ENCODE peak calls at places on chromosomes 5 and 9, in five cellular contexts. One of them, this sample, is unnamed.

GRCh38 chr9:36603006-36603405 is 30.3 kb downstream of the MELK start:
- DNase-seq in lung microvascular endothelial cell: no peak
- DNase-seq in HTR-8/SVneo: no peak
- DNase-seq in AG08395: peak
- DNase-seq in A549: no peak
- DNase-seq in this sample: no peak

GRCh38 chr9:75148551-75148950 is 60.2 kb downstream of the OSTF1 start:
- DNase-seq in lung microvascular endothelial cell: no peak
- DNase-seq in HTR-8/SVneo: peak
- DNase-seq in AG08395: peak
- DNase-seq in A549: no peak
- DNase-seq in this sample: no peak

GRCh38 chr9:85228111-85228855 is 513.5 kb downstream of the AGTPBP1 start:
- DNase-seq in lung microvascular endothelial cell: no peak
- DNase-seq in HTR-8/SVneo: no peak
- DNase-seq in AG08395: no peak
- DNase-seq in A549: no peak
- DNase-seq in this sample: no peak

GRCh38 chr9:88006511-88007290 is 32.4 kb upstream of the CDK20 start:
- DNase-seq in lung microvascular endothelial cell: no peak
- DNase-seq in HTR-8/SVneo: no peak
- DNase-seq in AG08395: no peak
- DNase-seq in A549: no peak
- DNase-seq in this sample: no peak

GRCh38 chr9:15136646-15137045 is 170.4 kb downstream of the TTC39B start:
- DNase-seq in lung microvascular endothelial cell: no peak
- DNase-seq in HTR-8/SVneo: no peak
- DNase-seq in AG08395: no peak
- DNase-seq in A549: peak
- DNase-seq in this sample: peak

GRCh38 chr9:124139001-124139400 is 118.7 kb upstream of the NEK6 start:
- DNase-seq in lung microvascular endothelial cell: no peak
- DNase-seq in HTR-8/SVneo: no peak
- DNase-seq in AG08395: peak
- DNase-seq in A549: no peak
- DNase-seq in this sample: no peak

GRCh38 chr5:157442989-157443619 is 16.9 kb upstream of the NIPAL4 start:
- DNase-seq in lung microvascular endothelial cell: no peak
- DNase-seq in HTR-8/SVneo: no peak
- DNase-seq in AG08395: no peak
- DNase-seq in A549: no peak
- DNase-seq in this sample: no peak

GRCh38 chr5:115895821-115896220 is 54.1 kb downstream of the AP3S1 start:
- DNase-seq in lung microvascular endothelial cell: no peak
- DNase-seq in HTR-8/SVneo: no peak
- DNase-seq in AG08395: peak
- DNase-seq in A549: no peak
- DNase-seq in this sample: no peak

GRCh38 chr5:173234129-173234793 is 745 bp downstream of the NKX2-5 start:
- DNase-seq in lung microvascular endothelial cell: no peak
- DNase-seq in HTR-8/SVneo: no peak
- DNase-seq in AG08395: no peak
- DNase-seq in A549: peak
- DNase-seq in this sample: no peak

GRCh38 chr9:108213516-108213915 is 642.3 kb downstream of the ACTL7B start:
- DNase-seq in lung microvascular endothelial cell: no peak
- DNase-seq in HTR-8/SVneo: no peak
- DNase-seq in AG08395: no peak
- DNase-seq in A549: no peak
- DNase-seq in this sample: no peak

GRCh38 chr5:125700380-125700856 is 722.8 kb upstream of the GRAMD2B start:
- DNase-seq in lung microvascular endothelial cell: no peak
- DNase-seq in HTR-8/SVneo: no peak
- DNase-seq in AG08395: no peak
- DNase-seq in A549: peak
- DNase-seq in this sample: no peak

GRCh38 chr5:114450516-114450909 is 88.6 kb downstream of the KCNN2 start:
- DNase-seq in lung microvascular endothelial cell: peak
- DNase-seq in HTR-8/SVneo: no peak
- DNase-seq in AG08395: no peak
- DNase-seq in A549: no peak
- DNase-seq in this sample: no peak

GRCh38 chr9:34602906-34603305 is 9.0 kb downstream of the RPP25L start:
- DNase-seq in lung microvascular endothelial cell: no peak
- DNase-seq in HTR-8/SVneo: no peak
- DNase-seq in AG08395: no peak
- DNase-seq in A549: no peak
- DNase-seq in this sample: no peak

GRCh38 chr5:163306421-163306820 is 131.0 kb upstream of the CCNG1 start:
- DNase-seq in lung microvascular endothelial cell: peak
- DNase-seq in HTR-8/SVneo: no peak
- DNase-seq in AG08395: no peak
- DNase-seq in A549: peak
- DNase-seq in this sample: peak

This sample was measured in HCT116.